ENCODE peak calls at places on chromosomes 11 and 22, in five cellular contexts. U is transverse colon, C is A549, P is stomach, J is H1. B is an unnamed sample.

GRCh38 chr11:31725176-31725575 is 85.9 kb downstream of the PAX6 start:
- DNase-seq in U (no peak), C (no peak), P (no peak), J (no peak), B (no peak)

GRCh38 chr11:37264060-37264459 is 666.0 kb upstream of the RAG2 start:
- DNase-seq in U (no peak), C (no peak), P (no peak), J (no peak), B (no peak)

GRCh38 chr11:65858354-65859133 is 564 bp upstream of the CFL1 start:
- DNase-seq in U (no peak), C (no peak), P (no peak), J (no peak), B (no peak)

GRCh38 chr11:70038034-70038834 is 39.9 kb upstream of the ANO1 start:
- DNase-seq in U (no peak), C (no peak), P (peak), J (peak), B (no peak)

GRCh38 chr22:31951201-31952093 is 7.1 kb downstream of the YWHAH start:
- DNase-seq in U (no peak), C (no peak), P (no peak), J (no peak), B (no peak)

GRCh38 chr11:66850588-66851250 is 6.1 kb upstream of the LRFN4 start:
- DNase-seq in U (no peak), C (no peak), P (no peak), J (no peak), B (no peak)

GRCh38 chr11:44564653-44565007 is 833 bp upstream of the CD82 start:
- DNase-seq in U (peak), C (peak), P (peak), J (no peak), B (peak)

GRCh38 chr11:111362887-111363411 is 16.1 kb downstream of the POU2AF1 start:
- DNase-seq in U (peak), C (no peak), P (peak), J (no peak), B (no peak)

GRCh38 chr11:44274404-44274803 is 35.5 kb downstream of the ALX4 start:
- DNase-seq in U (no peak), C (no peak), P (no peak), J (no peak), B (no peak)

GRCh38 chr11:93521086-93521485 is 22.1 kb downstream of the SMCO4 start:
- DNase-seq in U (no peak), C (no peak), P (no peak), J (no peak), B (no peak)

GRCh38 chr22:37192741-37193140 is 4.7 kb upstream of the C1QTNF6 start:
- DNase-seq in U (no peak), C (no peak), P (no peak), J (no peak), B (no peak)

GRCh38 chr22:43110444-43110926 is at the start of gene BIK:
- DNase-seq in U (peak), C (no peak), P (peak), J (no peak), B (no peak)

GRCh38 chr22:37148742-37149665 is 712 bp downstream of the IL2RB start:
- DNase-seq in U (no peak), C (no peak), P (no peak), J (no peak), B (no peak)

GRCh38 chr22:35637943-35638342 is 10.3 kb upstream of the APOL6 start:
- DNase-seq in U (no peak), C (no peak), P (no peak), J (no peak), B (no peak)

GRCh38 chr22:35630387-35630793 is 13.3 kb upstream of the MB start:
- DNase-seq in U (no peak), C (peak), P (no peak), J (no peak), B (no peak)

GRCh38 chr11:293852-294661 is 5.1 kb downstream of the PGGHG start:
- DNase-seq in U (no peak), C (no peak), P (no peak), J (no peak), B (no peak)

GRCh38 chr22:39574779-39575551 is 4.4 kb downstream of the CACNA1I start:
- DNase-seq in U (no peak), C (peak), P (no peak), J (no peak), B (no peak)

GRCh38 chr11:69365567-69365966 is 71.6 kb downstream of the MYEOV start:
- DNase-seq in U (no peak), C (no peak), P (no peak), J (peak), B (no peak)

GRCh38 chr11:28243596-28243995 is 135.4 kb downstream of the METTL15 start:
- DNase-seq in U (no peak), C (no peak), P (no peak), J (no peak), B (no peak)

GRCh38 chr11:70494559-70495350 is 96.4 kb downstream of the CTTN start:
- DNase-seq in U (no peak), C (no peak), P (no peak), J (no peak), B (no peak)

GRCh38 chr11:87726511-87726910 is 448.7 kb downstream of the RAB38 start:
- DNase-seq in U (no peak), C (no peak), P (no peak), J (no peak), B (no peak)

GRCh38 chr11:43905788-43906187 is 25.2 kb downstream of the ALKBH3 start:
- DNase-seq in U (no peak), C (no peak), P (no peak), J (no peak), B (no peak)

GRCh38 chr11:89015614-89016013 is 50.2 kb downstream of the GRM5 start:
- DNase-seq in U (no peak), C (no peak), P (no peak), J (no peak), B (no peak)

GRCh38 chr11:117319214-117319840 is 3.3 kb upstream of the BACE1 start:
- DNase-seq in U (no peak), C (no peak), P (no peak), J (no peak), B (no peak)

GRCh38 chr11:22923561-22923960 is 63.3 kb upstream of the CCDC179 start:
- DNase-seq in U (no peak), C (no peak), P (no peak), J (no peak), B (no peak)

GRCh38 chr11:94757037-94757681 is 11.0 kb upstream of the AMOTL1 start:
- DNase-seq in U (no peak), C (no peak), P (no peak), J (no peak), B (no peak)

GRCh38 chr22:42757475-42757874 is 36.8 kb upstream of the A4GALT start:
- DNase-seq in U (no peak), C (no peak), P (no peak), J (peak), B (no peak)

GRCh38 chr11:75667268-75667830 is 1.5 kb downstream of the MAP6 start:
- DNase-seq in U (peak), C (peak), P (peak), J (peak), B (no peak)

GRCh38 chr11:14969922-14970323 is 2.2 kb downstream of the CALCA start:
- DNase-seq in U (peak), C (no peak), P (peak), J (peak), B (no peak)

GRCh38 chr11:70776914-70777532 is 378.7 kb downstream of the CTTN start:
- DNase-seq in U (no peak), C (no peak), P (no peak), J (no peak), B (no peak)

GRCh38 chr11:93034031-93034430 is 64.6 kb downstream of the MTNR1B start:
- DNase-seq in U (no peak), C (no peak), P (peak), J (no peak), B (no peak)

GRCh38 chr11:111018571-111018970 is 227.0 kb upstream of the POU2AF2 start:
- DNase-seq in U (no peak), C (no peak), P (no peak), J (no peak), B (no peak)

GRCh38 chr11:26244207-26244606 is 87.7 kb upstream of the ANO3 start:
- DNase-seq in U (no peak), C (no peak), P (no peak), J (no peak), B (no peak)

GRCh38 chr11:8168485-8169257 is at the start of gene RIC3:
- DNase-seq in U (peak), C (no peak), P (peak), J (peak), B (no peak)

DNA sequence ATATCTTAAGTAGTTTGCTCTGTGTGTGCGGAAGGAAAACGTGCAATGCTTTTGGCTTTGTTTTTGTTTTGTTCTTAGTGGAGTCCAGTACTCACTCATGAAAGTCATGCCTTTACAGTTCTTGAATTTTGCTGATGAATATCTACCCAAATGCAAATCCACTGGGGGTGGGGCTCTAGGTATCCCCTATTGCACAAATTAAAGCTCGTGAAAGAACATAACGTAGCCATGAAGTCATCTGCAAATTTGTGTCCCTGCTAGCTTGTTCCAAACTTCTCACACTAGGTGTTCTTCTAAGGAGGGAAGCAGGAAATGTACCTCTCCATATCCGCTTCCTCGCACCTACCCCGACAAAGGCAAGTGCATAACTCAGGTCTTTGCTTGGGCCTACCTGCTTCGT is 118.9 kb downstream of the MICAL3 start:
- DNase-seq in U (no peak), C (no peak), P (no peak), J (no peak), B (no peak)
- TF ChIP-seq EP300 in U (no peak), C (no peak), P (no peak), J (no peak), B (no peak)

GRCh38 chr11:17506942-17507341 is 30.3 kb upstream of the ABCC8 start:
- DNase-seq in U (no peak), C (no peak), P (no peak), J (no peak), B (no peak)

GRCh38 chr11:17505146-17505545 is 28.5 kb upstream of the ABCC8 start:
- DNase-seq in U (no peak), C (no peak), P (no peak), J (no peak), B (no peak)

GRCh38 chr11:17506314-17506713 is 29.7 kb upstream of the ABCC8 start:
- DNase-seq in U (no peak), C (no peak), P (no peak), J (no peak), B (no peak)

GRCh38 chr11:17502630-17503029 is 26.0 kb upstream of the ABCC8 start:
- DNase-seq in U (no peak), C (no peak), P (no peak), J (no peak), B (no peak)

GRCh38 chr11:17504330-17505107 is 27.9 kb upstream of the ABCC8 start:
- DNase-seq in U (peak), C (peak), P (peak), J (peak), B (peak)
- TF ChIP-seq EP300 in U (peak), C (no peak), P (no peak), J (no peak), B (no peak)

GRCh38 chr11:57555393-57555792 is 12.1 kb downstream of the UBE2L6 start:
- DNase-seq in U (no peak), C (no peak), P (no peak), J (no peak), B (no peak)
- TF ChIP-seq EP300 in U (no peak), C (no peak), P (no peak), J (no peak), B (no peak)

GRCh38 chr11:35165416-35166368 is 26.7 kb downstream of the CD44 start:
- DNase-seq in U (peak), C (no peak), P (peak), J (no peak), B (peak)
- TF ChIP-seq EP300 in U (no peak), C (peak), P (no peak), J (no peak), B (peak)

GRCh38 chr22:22929381-22930221 is 42.0 kb downstream of the IGLL5 start:
- DNase-seq in U (no peak), C (no peak), P (no peak), J (no peak), B (no peak)

GRCh38 chr22:22927888-22928665 is 40.5 kb downstream of the IGLL5 start:
- DNase-seq in U (no peak), C (no peak), P (no peak), J (no peak), B (no peak)

GRCh38 chr22:22930222-22930497 is 42.5 kb downstream of the IGLL5 start:
- DNase-seq in U (no peak), C (no peak), P (no peak), J (no peak), B (no peak)

GRCh38 chr22:22927196-22927887 is 39.7 kb downstream of the IGLL5 start:
- DNase-seq in U (no peak), C (no peak), P (no peak), J (no peak), B (no peak)

GRCh38 chr22:22928666-22929380 is 41.2 kb downstream of the IGLL5 start:
- DNase-seq in U (peak), C (no peak), P (peak), J (no peak), B (no peak)
- TF ChIP-seq EP300 in U (no peak), C (no peak), P (no peak), J (no peak), B (no peak)

DNA sequence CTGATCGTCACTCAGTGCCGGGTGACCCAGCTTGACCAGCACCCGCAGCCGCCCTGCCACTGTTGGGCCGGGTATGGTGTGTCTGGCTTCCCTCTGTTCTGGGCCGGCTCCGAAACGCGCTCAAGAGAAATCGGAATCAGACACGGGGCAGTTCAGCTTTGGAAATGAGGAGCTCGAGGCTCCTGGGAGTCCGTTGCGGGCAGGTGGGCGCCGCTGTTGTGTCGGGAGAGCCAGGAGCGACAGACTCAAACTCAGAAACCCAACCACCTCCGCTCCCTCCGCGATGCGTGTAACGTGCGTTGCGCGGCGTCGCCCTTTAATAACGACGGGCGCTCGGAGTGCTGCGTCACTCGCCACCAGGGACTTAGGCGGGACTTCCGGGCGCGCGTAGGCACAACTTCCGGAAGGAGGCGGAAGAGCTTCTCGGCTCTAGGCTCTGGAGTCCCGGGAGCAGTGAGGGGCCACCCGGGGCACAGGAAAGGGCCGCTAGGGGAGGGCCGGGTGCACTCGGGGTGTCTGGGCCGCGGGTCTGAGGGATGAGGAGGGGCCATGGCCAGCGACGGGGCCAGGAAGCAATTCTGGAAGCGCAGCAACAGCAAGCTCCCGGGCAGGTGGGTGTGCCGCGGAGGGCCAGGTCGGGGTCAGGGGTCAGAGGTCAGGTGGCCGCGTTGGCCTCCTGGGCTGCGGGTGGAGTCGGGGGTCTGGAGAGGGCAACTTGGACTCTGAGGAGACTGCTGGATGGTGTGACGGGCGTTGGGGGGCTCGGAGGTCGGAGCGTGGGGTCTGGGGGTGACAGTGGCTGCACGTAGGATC is at the start of gene TBC1D22A:
- DNase-seq in U (peak), C (peak), P (peak), J (peak), B (peak)
- TF ChIP-seq EP300 in U (no peak), C (no peak), P (peak), J (no peak), B (peak)

GRCh38 chr11:64854534-64855502 is 10.4 kb upstream of the CDC42BPG start:
- DNase-seq in U (peak), C (peak), P (peak), J (no peak), B (peak)
- TF ChIP-seq EP300 in U (peak), C (peak), P (peak), J (no peak), B (peak)

GRCh38 chr11:2213384-2213842 is 41.8 kb upstream of the TH start:
- DNase-seq in U (no peak), C (no peak), P (no peak), J (peak), B (no peak)
- TF ChIP-seq EP300 in U (no peak), C (no peak), P (no peak), J (no peak), B (no peak)

GRCh38 chr11:91707652-91708051 is 517.0 kb upstream of the FAT3 start:
- DNase-seq in U (no peak), C (no peak), P (no peak), J (no peak), B (no peak)
- TF ChIP-seq EP300 in U (no peak), C (no peak), P (no peak), J (no peak), B (no peak)